ENCODE peak calls at places on chromosomes 5 and 9, in seven cellular contexts. Q, K, M, I, D, U and E are unnamed samples.

GRCh38 chr9:112175796-112176315 is 759 bp upstream of the SUSD1 start:
- DNase-seq in Q (no peak), K (no peak), M (no peak), I (no peak), D (no peak), U (no peak), E (no peak)

GRCh38 chr9:130208600-130209347 is 36.6 kb downstream of the NCS1 start:
- DNase-seq in Q (no peak), K (no peak), M (no peak), I (no peak), D (no peak), U (no peak), E (no peak)

GRCh38 chr5:157912621-157913325 is 53.8 kb upstream of the CLINT1 start:
- DNase-seq in Q (no peak), K (no peak), M (no peak), I (no peak), D (no peak), U (no peak), E (no peak)

GRCh38 chr9:16726718-16727451 is 143.6 kb downstream of the BNC2 start:
- DNase-seq in Q (peak), K (peak), M (peak), I (peak), D (peak), U (peak), E (peak)

GRCh38 chr5:170273968-170274710 is 23.4 kb downstream of the LCP2 start:
- DNase-seq in Q (no peak), K (no peak), M (peak), I (peak), D (peak), U (peak), E (peak)

GRCh38 chr5:69414885-69415583 is at the start of gene MARVELD2:
- DNase-seq in Q (no peak), K (peak), M (peak), I (peak), D (peak), U (peak), E (no peak)

GRCh38 chr9:18023332-18023731 is 444.5 kb downstream of the SH3GL2 start:
- DNase-seq in Q (no peak), K (no peak), M (no peak), I (no peak), D (no peak), U (no peak), E (no peak)

GRCh38 chr9:122822958-122823357 is 5.4 kb downstream of the PDCL start:
- DNase-seq in Q (no peak), K (no peak), M (no peak), I (no peak), D (no peak), U (no peak), E (no peak)

GRCh38 chr5:138370537-138370936 is 18.1 kb downstream of the KDM3B start:
- DNase-seq in Q (no peak), K (no peak), M (no peak), I (no peak), D (peak), U (no peak), E (peak)

GRCh38 chr5:72451771-72452505 is 55.3 kb downstream of the ZNF366 start:
- DNase-seq in Q (peak), K (no peak), M (no peak), I (peak), D (peak), U (no peak), E (peak)

GRCh38 chr9:107612136-107612535 is 122.6 kb upstream of the KLF4 start:
- DNase-seq in Q (no peak), K (no peak), M (no peak), I (no peak), D (peak), U (no peak), E (no peak)

GRCh38 chr5:128782446-128782845 is 182.8 kb upstream of the SLC27A6 start:
- DNase-seq in Q (peak), K (no peak), M (no peak), I (peak), D (peak), U (no peak), E (peak)

GRCh38 chr5:27328480-27328879 is 290.1 kb upstream of the CDH9 start:
- DNase-seq in Q (peak), K (no peak), M (no peak), I (peak), D (peak), U (no peak), E (peak)

GRCh38 chr5:129103397-129103796 is 8.8 kb downstream of the ISOC1 start:
- DNase-seq in Q (no peak), K (no peak), M (no peak), I (no peak), D (no peak), U (no peak), E (no peak)

GRCh38 chr5:157328277-157328912 is 62.5 kb downstream of the CYFIP2 start:
- DNase-seq in Q (peak), K (peak), M (peak), I (peak), D (peak), U (peak), E (peak)

GRCh38 chr9:138103111-138103823 is 225.7 kb downstream of the CACNA1B start:
- DNase-seq in Q (no peak), K (no peak), M (no peak), I (no peak), D (no peak), U (no peak), E (no peak)

GRCh38 chr5:158406884-158407790 is 548.2 kb upstream of the CLINT1 start:
- DNase-seq in Q (peak), K (no peak), M (no peak), I (peak), D (peak), U (no peak), E (no peak)

GRCh38 chr9:36543916-36544315 is 28.8 kb upstream of the MELK start:
- DNase-seq in Q (peak), K (no peak), M (no peak), I (peak), D (peak), U (no peak), E (no peak)

GRCh38 chr9:109143881-109144562 is 23.0 kb downstream of the FRRS1L start:
- DNase-seq in Q (no peak), K (no peak), M (no peak), I (peak), D (peak), U (peak), E (peak)

GRCh38 chr9:97752274-97752673 is 55.1 kb upstream of the XPA start:
- DNase-seq in Q (no peak), K (no peak), M (no peak), I (no peak), D (no peak), U (no peak), E (no peak)

GRCh38 chr5:14202462-14202861 is 59.3 kb downstream of the TRIO start:
- DNase-seq in Q (no peak), K (no peak), M (no peak), I (no peak), D (peak), U (no peak), E (peak)

GRCh38 chr9:108270041-108270440 is 585.7 kb downstream of the ACTL7B start:
- DNase-seq in Q (no peak), K (no peak), M (no peak), I (no peak), D (no peak), U (peak), E (no peak)

GRCh38 chr5:6496207-6496584 is 47.5 kb downstream of the UBE2QL1 start:
- DNase-seq in Q (no peak), K (no peak), M (no peak), I (no peak), D (no peak), U (no peak), E (no peak)

GRCh38 chr5:78706381-78706780 is 57.8 kb upstream of the LHFPL2 start:
- DNase-seq in Q (no peak), K (no peak), M (no peak), I (no peak), D (no peak), U (no peak), E (no peak)

GRCh38 chr5:146633273-146633672 is 117.3 kb upstream of the GPR151 start:
- DNase-seq in Q (no peak), K (no peak), M (no peak), I (no peak), D (no peak), U (no peak), E (no peak)